ENCODE peak calls at places on chromosomes 16 and 17, in six cellular contexts. W, V, M, P, E and C are unnamed samples.

GRCh38 chr17:40177275-40177874 is at the start of gene RAPGEFL1:
- DNase-seq in W (no peak), P (peak), V (peak), E (peak), M (peak), C (peak)

GRCh38 chr17:27600471-27600870 is 30.5 kb upstream of the LGALS9 start:
- DNase-seq in V (no peak), W (peak), M (no peak), E (no peak), P (no peak), C (no peak)

GRCh38 chr17:79117905-79118487 is 43.4 kb downstream of the ENGASE start:
- DNase-seq in V (no peak), W (no peak), E (no peak), P (no peak), M (no peak), C (no peak)

GRCh38 chr16:29821663-29822115 is 1.4 kb downstream of the MVP start:
- DNase-seq in V (no peak), W (no peak), E (no peak), P (no peak), M (no peak), C (peak)

GRCh38 chr17:21452377-21453143 is 76.4 kb downstream of the KCNJ12 start:
- DNase-seq in E (no peak), M (peak), P (no peak), W (no peak), V (peak), C (peak)

GRCh38 chr16:28609631-28610594 is at the start of gene SULT1A1:
- DNase-seq in W (no peak), E (no peak), V (peak), M (no peak), P (no peak), C (no peak)

GRCh38 chr17:81513669-81514484 is 1.3 kb upstream of the ACTG1 start:
- DNase-seq in W (no peak), M (peak), V (peak), E (peak), P (no peak), C (peak)

GRCh38 chr17:75843577-75844529 is at the start of gene UNC13D:
- DNase-seq in V (no peak), P (no peak), W (no peak), E (peak), M (peak), C (peak)

GRCh38 chr17:30176845-30177244 is 58.7 kb downstream of the SLC6A4 start:
- DNase-seq in E (no peak), M (no peak), P (no peak), V (no peak), W (no peak), C (no peak)

GRCh38 chr17:40648326-40648968 is 829 bp upstream of the SMARCE1 start:
- DNase-seq in W (no peak), V (no peak), E (no peak), P (no peak), M (no peak), C (no peak)

GRCh38 chr17:45871718-45872117 is 22.6 kb upstream of the MAPT start:
- DNase-seq in M (no peak), P (no peak), V (no peak), E (no peak), W (no peak), C (no peak)

GRCh38 chr17:77723071-77723908 is 235.2 kb upstream of the TNRC6C start:
- DNase-seq in W (no peak), P (no peak), M (no peak), E (no peak), V (no peak), C (no peak)

GRCh38 chr16:4701791-4702465 is 8.6 kb downstream of the NUDT16L1 start:
- DNase-seq in M (no peak), V (no peak), P (no peak), W (no peak), E (no peak), C (no peak)

GRCh38 chr17:4386406-4386805 is 19.9 kb upstream of the UBE2G1 start:
- DNase-seq in E (no peak), W (peak), P (no peak), V (no peak), M (no peak), C (no peak)

GRCh38 chr17:4204676-4205075 is 59.1 kb downstream of the ANKFY1 start:
- DNase-seq in M (no peak), P (no peak), V (peak), W (peak), E (no peak), C (peak)

GRCh38 chr17:17966399-17966798 is 5.8 kb downstream of the TOM1L2 start:
- DNase-seq in W (no peak), V (no peak), P (no peak), M (no peak), E (peak), C (no peak)

GRCh38 chr16:50538411-50539052 is 9.7 kb upstream of the NKD1 start:
- DNase-seq in V (no peak), M (no peak), E (no peak), P (no peak), W (no peak), C (no peak)

GRCh38 chr17:68399638-68400403 is 57.5 kb downstream of the WIPI1 start:
- DNase-seq in V (no peak), E (peak), W (no peak), M (peak), P (no peak), C (peak)

GRCh38 chr16:87235810-87236515 is 81.2 kb downstream of the C16orf95 start:
- DNase-seq in V (no peak), W (no peak), M (no peak), E (peak), P (no peak), C (no peak)

GRCh38 chr16:66973716-66974115 is 12.7 kb downstream of the CES3 start:
- DNase-seq in P (no peak), V (no peak), E (no peak), M (no peak), W (no peak), C (no peak)

GRCh38 chr17:2176484-2177175 is 121.7 kb downstream of the HIC1 start:
- DNase-seq in E (no peak), V (no peak), W (no peak), M (no peak), P (no peak), C (peak)

GRCh38 chr17:19000531-19001011 is 4.0 kb downstream of the FAM83G start:
- DNase-seq in P (no peak), E (no peak), V (peak), W (no peak), M (no peak), C (peak)

GRCh38 chr17:78667741-78668640 is 90.8 kb upstream of the DNAH17 start:
- DNase-seq in V (no peak), W (no peak), P (no peak), E (no peak), M (no peak), C (no peak)

GRCh38 chr17:40450175-40450574 is 6.9 kb downstream of the IGFBP4 start:
- DNase-seq in E (peak), M (peak), V (no peak), W (no peak), P (no peak), C (peak)

GRCh38 chr16:56855936-56856335 is 9.1 kb upstream of the SLC12A3 start:
- DNase-seq in V (no peak), E (no peak), W (no peak), P (no peak), M (no peak), C (no peak)

GRCh38 chr16:66618588-66618987 is 14.1 kb downstream of the CMTM3 start:
- DNase-seq in P (peak), V (peak), W (peak), M (no peak), E (no peak), C (peak)

GRCh38 chr17:79572136-79572915 is 38.5 kb downstream of the RBFOX3 start:
- DNase-seq in W (no peak), E (no peak), V (no peak), M (no peak), P (no peak), C (no peak)

GRCh38 chr17:38958756-38959155 is 8.4 kb downstream of the FBXO47 start:
- DNase-seq in P (no peak), E (no peak), M (no peak), W (no peak), V (no peak), C (peak)

GRCh38 chr16:68190099-68190498 is 45.8 kb downstream of the ESRP2 start:
- DNase-seq in V (no peak), M (no peak), E (no peak), W (no peak), P (no peak), C (peak)

GRCh38 chr17:83173997-83174858 is 94.8 kb downstream of the METRNL start:
- DNase-seq in P (no peak), V (peak), W (no peak), M (peak), E (peak), C (peak)

GRCh38 chr17:2697611-2698162 is 13.9 kb downstream of the CLUH start:
- DNase-seq in P (no peak), M (no peak), E (no peak), W (no peak), V (no peak), C (no peak)

DNA sequence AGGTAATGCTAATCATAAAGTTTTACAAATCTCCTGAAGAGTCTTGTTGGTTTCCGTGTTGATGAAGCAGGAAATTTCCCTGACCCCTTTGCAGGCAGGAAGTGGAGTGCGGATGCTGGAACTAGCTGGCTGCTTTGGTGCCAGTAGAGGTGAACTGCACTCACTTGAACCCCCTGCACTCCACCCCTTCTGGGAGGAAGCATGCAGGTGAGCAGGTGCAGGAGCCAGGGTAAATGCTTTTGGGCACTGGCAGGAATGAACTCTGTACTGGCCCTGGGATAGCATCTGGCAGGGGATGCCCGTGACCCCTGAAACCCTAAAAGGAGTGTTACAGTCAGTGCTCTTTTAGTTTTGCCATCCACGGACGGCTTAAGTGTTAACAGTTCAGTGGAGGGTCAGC is 430.4 kb downstream of the WWOX start:
- DNase-seq in M (no peak), E (no peak), P (no peak), W (no peak), V (no peak), C (no peak)
- H3K4me3 ChIP-seq in M (no peak), E (no peak), P (no peak), W (no peak), V (no peak), C (no peak)

DNA sequence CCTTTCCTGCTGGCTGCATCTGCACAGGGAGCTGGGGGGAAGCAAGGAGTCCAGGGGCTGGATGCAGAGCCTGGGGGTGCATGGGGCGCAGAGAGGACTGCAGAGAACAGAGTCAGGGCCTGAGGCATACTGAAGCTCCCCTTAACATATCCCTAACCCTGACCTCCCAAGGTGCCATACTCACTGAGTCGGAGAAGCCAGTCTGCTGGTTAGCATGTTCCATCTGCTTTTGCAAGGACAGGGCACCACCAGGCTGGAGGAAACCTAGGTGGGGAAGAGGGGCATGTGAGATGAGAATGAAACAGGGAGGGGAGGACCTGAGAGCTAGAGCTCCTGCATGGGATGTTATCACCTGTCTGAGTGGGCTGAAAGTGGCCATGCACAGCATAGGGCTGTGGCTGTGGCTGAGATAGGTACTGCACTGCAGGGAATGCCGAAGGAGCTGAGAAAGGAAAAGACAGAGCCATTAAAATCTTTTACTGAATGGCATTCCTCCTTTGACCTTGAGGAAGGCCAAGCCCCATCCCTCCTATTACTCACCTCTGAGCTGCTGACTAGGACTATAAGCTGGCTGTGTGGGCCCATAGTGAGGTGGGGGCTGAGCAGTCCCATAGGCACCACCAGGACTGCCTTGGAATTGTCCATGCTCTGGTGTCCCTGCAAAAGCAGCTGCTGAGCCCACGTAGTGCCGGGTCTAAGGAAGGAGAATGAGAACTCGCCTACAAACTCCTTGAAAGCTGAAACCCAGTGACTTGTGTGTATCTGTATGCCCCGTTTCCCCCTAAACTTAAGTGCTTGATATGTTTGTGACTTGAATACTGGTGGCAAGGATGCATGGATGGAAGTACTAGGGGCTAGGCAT is 1.9 kb downstream of the GPS2 start:
- DNase-seq in W (no peak), V (no peak), E (peak), P (no peak), M (no peak), C (no peak)
- TF ChIP-seq CTCF in W (no peak), V (no peak), E (no peak), P (peak), M (no peak), C (no peak)

DNA sequence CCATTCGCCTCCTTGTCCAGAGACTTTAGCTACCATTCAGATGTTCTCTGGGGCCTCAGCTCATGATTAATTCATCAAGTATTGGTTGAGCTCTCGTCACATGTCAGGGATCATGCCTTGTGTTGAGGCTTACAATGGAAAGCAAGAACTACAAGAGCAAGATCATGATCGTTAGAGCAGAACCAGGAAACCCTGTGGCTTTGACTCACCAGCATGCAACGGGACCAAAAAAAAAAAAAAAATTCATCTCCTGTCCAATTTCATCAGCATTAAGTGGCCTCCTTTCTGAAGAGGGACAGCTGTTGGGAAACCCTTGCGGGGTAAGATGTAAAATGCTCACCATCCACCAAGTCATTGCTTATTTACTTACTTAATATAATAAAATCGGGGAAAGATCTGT is 12.1 kb upstream of the USP10 start:
- DNase-seq in V (no peak), M (no peak), P (no peak), W (peak), E (peak), C (peak)
- H3K4me3 ChIP-seq in V (no peak), M (no peak), P (no peak), W (no peak), E (no peak), C (no peak)

DNA sequence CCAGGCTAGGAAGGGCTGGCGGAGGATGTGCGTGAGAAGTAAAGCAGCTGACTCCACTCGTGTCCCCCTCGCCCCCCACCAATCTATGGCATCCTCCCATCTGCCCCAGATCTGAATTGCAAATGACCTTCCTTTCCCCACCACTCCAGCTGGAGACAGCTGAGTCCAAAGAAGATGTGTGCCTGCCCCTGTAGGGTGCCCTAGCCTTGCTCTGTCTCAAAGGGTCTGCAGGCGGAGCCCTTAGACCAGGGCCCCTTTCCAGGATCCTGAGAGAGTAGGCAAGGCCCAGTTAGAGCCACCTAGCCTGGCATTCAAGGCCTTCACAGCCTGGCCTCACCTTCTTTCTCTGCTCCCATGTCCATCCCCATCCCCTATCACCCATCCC is 66.7 kb upstream of the LHX1 start:
- DNase-seq in M (no peak), E (no peak), W (no peak), V (no peak), P (no peak), C (no peak)
- TF ChIP-seq CTCF in M (no peak), E (no peak), W (no peak), V (no peak), P (no peak), C (no peak)

GRCh38 chr17:49494399-49494798 is 694 bp upstream of the NGFR start:
- DNase-seq in V (no peak), M (no peak), P (no peak), E (no peak), W (no peak), C (no peak)
- H3K4me3 ChIP-seq in V (no peak), M (no peak), P (peak), E (no peak), W (no peak), C (no peak)

GRCh38 chr17:44651228-44651627 is 5.0 kb upstream of the MEIOC start:
- DNase-seq in P (no peak), W (no peak), M (no peak), V (no peak), E (no peak), C (no peak)

GRCh38 chr17:44645341-44645740 is 10.9 kb upstream of the MEIOC start:
- DNase-seq in M (no peak), W (no peak), V (no peak), E (no peak), P (no peak), C (no peak)

GRCh38 chr17:44648963-44649362 is 7.3 kb upstream of the MEIOC start:
- DNase-seq in P (no peak), E (no peak), V (no peak), M (no peak), W (no peak), C (no peak)

GRCh38 chr17:44642861-44643260 is 13.4 kb upstream of the MEIOC start:
- DNase-seq in V (no peak), W (no peak), E (no peak), M (no peak), P (no peak), C (no peak)

GRCh38 chr17:44646280-44646679 is 10.0 kb upstream of the MEIOC start:
- DNase-seq in P (no peak), W (no peak), V (no peak), E (no peak), M (no peak), C (no peak)
- TF ChIP-seq CTCF in P (no peak), W (no peak), V (no peak), E (no peak), M (no peak), C (no peak)

DNA sequence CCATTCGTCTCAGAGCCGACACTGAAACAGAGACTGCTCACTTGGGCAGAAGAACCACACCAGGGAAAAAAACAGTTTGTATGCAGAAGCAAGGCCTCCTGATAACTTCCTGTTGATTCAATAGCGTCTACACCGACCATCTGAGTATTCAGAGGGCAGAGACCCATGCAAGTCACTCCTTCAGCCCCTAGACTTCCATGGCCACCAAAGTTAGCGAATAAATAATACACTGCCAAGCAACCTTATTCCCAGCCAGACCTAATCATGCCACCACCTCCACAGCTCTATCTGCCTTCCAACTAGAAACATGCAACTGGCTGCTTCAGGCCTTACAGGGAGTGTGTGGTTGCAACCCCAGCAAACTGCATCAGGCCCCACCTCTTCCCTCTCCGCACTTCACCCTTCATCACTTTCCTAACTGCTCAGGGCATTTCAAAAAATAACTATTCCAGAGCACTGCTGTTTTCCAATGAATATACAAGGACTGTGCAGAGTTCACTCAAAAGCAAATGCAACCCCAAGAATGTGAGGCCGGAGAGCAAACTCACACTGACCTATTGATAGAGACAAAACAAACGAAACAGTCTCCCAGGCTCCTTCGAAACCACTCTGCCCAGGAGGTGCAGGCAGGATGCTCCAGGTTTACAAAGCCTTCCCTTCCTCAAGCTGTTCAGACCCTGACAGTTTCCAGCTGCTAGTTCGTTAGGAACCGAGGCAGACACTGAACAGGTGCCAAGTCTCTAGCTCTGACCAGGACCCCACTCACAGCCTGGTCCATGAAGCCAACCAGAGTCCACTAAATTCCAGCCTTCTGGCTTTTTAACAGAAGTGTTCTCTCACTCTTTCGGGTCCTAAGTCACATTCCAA is 3.6 kb downstream of the USP7 start:
- DNase-seq in E (peak), P (no peak), V (no peak), W (no peak), M (peak), C (peak)
- H3K4me3 ChIP-seq in E (peak), P (peak), V (peak), W (peak), M (peak), C (peak)

DNA sequence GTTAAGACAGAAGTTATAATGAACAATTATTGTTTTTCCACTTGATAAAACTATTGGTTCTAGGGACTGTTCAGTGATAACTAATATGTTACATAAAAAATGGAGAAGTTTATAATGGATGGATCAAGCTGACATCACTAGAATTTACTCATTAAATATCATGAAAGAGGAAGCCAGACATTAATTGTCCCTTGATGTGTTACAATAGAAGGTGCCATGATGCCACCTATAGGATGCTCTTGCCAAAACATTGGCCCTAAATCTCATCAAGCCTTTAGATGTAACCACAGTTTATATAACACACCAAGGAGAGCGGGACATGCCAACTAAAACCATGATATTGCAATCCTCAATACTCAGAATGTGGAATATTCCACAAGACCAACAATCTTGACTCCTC is 147.9 kb upstream of the MON1B start:
- DNase-seq in E (peak), P (no peak), M (no peak), W (no peak), V (no peak), C (peak)
- TF ChIP-seq CTCF in E (peak), P (no peak), M (no peak), W (peak), V (peak), C (peak)